ENCODE peak calls at places on chromosome 22, in nine cellular contexts. One of them, this sample, is unnamed.

GRCh38 chr22:29205598-29206371 is at the start of gene EMID1:
- DNase-seq in H1: peak
- DNase-seq in ovary: peak
- DNase-seq in suprapubic skin: no peak
- DNase-seq in K562: peak
- DNase-seq in stomach: peak
- DNase-seq in esophagus muscularis mucosa: no peak
- DNase-seq in sigmoid colon: peak
- DNase-seq in A549: no peak
- DNase-seq in this sample: peak

GRCh38 chr22:48736593-48737460 is 1090.8 kb downstream of the BRD1 start:
- DNase-seq in H1: no peak
- DNase-seq in ovary: no peak
- DNase-seq in suprapubic skin: no peak
- DNase-seq in K562: no peak
- DNase-seq in stomach: no peak
- DNase-seq in esophagus muscularis mucosa: no peak
- DNase-seq in sigmoid colon: no peak
- DNase-seq in A549: no peak
- DNase-seq in this sample: no peak

GRCh38 chr22:49993649-49994360 is 18.8 kb downstream of the IL17REL start:
- DNase-seq in H1: no peak
- DNase-seq in ovary: no peak
- DNase-seq in suprapubic skin: peak
- DNase-seq in K562: no peak
- DNase-seq in stomach: peak
- DNase-seq in esophagus muscularis mucosa: no peak
- DNase-seq in sigmoid colon: no peak
- DNase-seq in A549: no peak
- DNase-seq in this sample: peak

GRCh38 chr22:17198188-17199130 is 20.8 kb downstream of the ADA2 start:
- DNase-seq in H1: peak
- DNase-seq in ovary: peak
- DNase-seq in suprapubic skin: no peak
- DNase-seq in K562: peak
- DNase-seq in stomach: no peak
- DNase-seq in esophagus muscularis mucosa: no peak
- DNase-seq in sigmoid colon: no peak
- DNase-seq in A549: no peak
- DNase-seq in this sample: peak

GRCh38 chr22:39706406-39707150 is 136.0 kb downstream of the CACNA1I start:
- DNase-seq in H1: no peak
- DNase-seq in ovary: no peak
- DNase-seq in suprapubic skin: no peak
- DNase-seq in K562: peak
- DNase-seq in stomach: no peak
- DNase-seq in esophagus muscularis mucosa: no peak
- DNase-seq in sigmoid colon: no peak
- DNase-seq in A549: no peak
- DNase-seq in this sample: no peak

GRCh38 chr22:39904864-39905263 is 4.0 kb downstream of the GRAP2 start:
- DNase-seq in H1: no peak
- DNase-seq in ovary: no peak
- DNase-seq in suprapubic skin: no peak
- DNase-seq in K562: no peak
- DNase-seq in stomach: no peak
- DNase-seq in esophagus muscularis mucosa: no peak
- DNase-seq in sigmoid colon: no peak
- DNase-seq in A549: no peak
- DNase-seq in this sample: no peak

GRCh38 chr22:49968313-49968830 is 7.8 kb downstream of the PIM3 start:
- DNase-seq in H1: peak
- DNase-seq in ovary: peak
- DNase-seq in suprapubic skin: peak
- DNase-seq in K562: no peak
- DNase-seq in stomach: peak
- DNase-seq in esophagus muscularis mucosa: no peak
- DNase-seq in sigmoid colon: no peak
- DNase-seq in A549: no peak
- DNase-seq in this sample: peak

GRCh38 chr22:48754611-48755331 is 1072.9 kb downstream of the BRD1 start:
- DNase-seq in H1: no peak
- DNase-seq in ovary: no peak
- DNase-seq in suprapubic skin: peak
- DNase-seq in K562: no peak
- DNase-seq in stomach: peak
- DNase-seq in esophagus muscularis mucosa: peak
- DNase-seq in sigmoid colon: peak
- DNase-seq in A549: no peak
- DNase-seq in this sample: peak

GRCh38 chr22:44325718-44326548 is 13.2 kb upstream of the SHISAL1 start:
- DNase-seq in H1: no peak
- DNase-seq in ovary: no peak
- DNase-seq in suprapubic skin: no peak
- DNase-seq in K562: no peak
- DNase-seq in stomach: no peak
- DNase-seq in esophagus muscularis mucosa: no peak
- DNase-seq in sigmoid colon: no peak
- DNase-seq in A549: no peak
- DNase-seq in this sample: no peak

GRCh38 chr22:24433868-24434471 is 6.6 kb downstream of the ADORA2A start:
- DNase-seq in H1: no peak
- DNase-seq in ovary: no peak
- DNase-seq in suprapubic skin: no peak
- DNase-seq in K562: peak
- DNase-seq in stomach: no peak
- DNase-seq in esophagus muscularis mucosa: no peak
- DNase-seq in sigmoid colon: peak
- DNase-seq in A549: no peak
- DNase-seq in this sample: no peak

GRCh38 chr22:45308624-45309421 is 911 bp upstream of the FAM118A start:
- DNase-seq in H1: peak
- DNase-seq in ovary: peak
- DNase-seq in suprapubic skin: no peak
- DNase-seq in K562: no peak
- DNase-seq in stomach: no peak
- DNase-seq in esophagus muscularis mucosa: no peak
- DNase-seq in sigmoid colon: no peak
- DNase-seq in A549: no peak
- DNase-seq in this sample: no peak

GRCh38 chr22:33188316-33188715 is 130.1 kb upstream of the SYN3 start:
- DNase-seq in H1: no peak
- DNase-seq in ovary: no peak
- DNase-seq in suprapubic skin: no peak
- DNase-seq in K562: no peak
- DNase-seq in stomach: no peak
- DNase-seq in esophagus muscularis mucosa: no peak
- DNase-seq in sigmoid colon: no peak
- DNase-seq in A549: no peak
- DNase-seq in this sample: no peak

GRCh38 chr22:43827926-43828710 is 16.0 kb upstream of the EFCAB6 start:
- DNase-seq in H1: no peak
- DNase-seq in ovary: no peak
- DNase-seq in suprapubic skin: peak
- DNase-seq in K562: no peak
- DNase-seq in stomach: peak
- DNase-seq in esophagus muscularis mucosa: no peak
- DNase-seq in sigmoid colon: peak
- DNase-seq in A549: no peak
- DNase-seq in this sample: no peak

GRCh38 chr22:32619614-32620426 is 145.2 kb downstream of the FBXO7 start:
- DNase-seq in H1: no peak
- DNase-seq in ovary: no peak
- DNase-seq in suprapubic skin: no peak
- DNase-seq in K562: no peak
- DNase-seq in stomach: no peak
- DNase-seq in esophagus muscularis mucosa: no peak
- DNase-seq in sigmoid colon: peak
- DNase-seq in A549: no peak
- DNase-seq in this sample: no peak

GRCh38 chr22:50306753-50307749 is at the start of gene PLXNB2:
- DNase-seq in H1: peak
- DNase-seq in ovary: peak
- DNase-seq in suprapubic skin: no peak
- DNase-seq in K562: peak
- DNase-seq in stomach: peak
- DNase-seq in esophagus muscularis mucosa: no peak
- DNase-seq in sigmoid colon: peak
- DNase-seq in A549: peak
- DNase-seq in this sample: peak

DNA sequence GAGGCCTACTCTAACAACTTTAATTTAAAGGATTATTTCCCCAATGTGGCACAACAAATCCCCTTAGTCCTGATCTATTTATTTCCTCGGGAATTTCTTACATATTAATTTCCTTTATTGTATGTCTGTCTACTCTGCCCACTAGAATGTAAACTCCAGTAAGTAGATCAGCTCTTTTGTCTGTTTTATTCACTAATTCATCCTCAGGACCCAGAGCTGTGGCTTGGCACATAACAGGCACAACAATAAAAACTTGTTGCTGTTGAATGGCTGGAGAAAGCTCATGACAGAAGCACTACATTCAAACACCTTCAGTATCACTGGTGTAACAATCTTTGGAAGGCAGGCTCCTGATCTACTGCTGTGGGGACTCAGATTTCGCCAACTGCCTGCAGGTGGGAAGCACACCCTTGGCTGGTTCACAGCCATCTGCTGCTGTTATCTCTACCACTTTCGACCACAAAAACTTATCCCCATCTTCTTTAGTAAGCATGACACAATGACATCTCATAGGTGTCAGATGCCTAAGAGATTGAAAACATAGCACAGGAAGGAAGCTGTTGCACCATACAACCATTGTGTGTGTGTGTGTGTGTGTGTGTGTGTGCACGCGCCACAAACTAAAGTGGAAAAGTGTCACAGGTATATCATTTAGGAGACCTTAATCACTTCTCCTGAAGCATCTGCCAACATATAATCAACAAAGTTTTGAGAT is 11.9 kb downstream of the HIRA start:
- DNase-seq in H1: no peak
- DNase-seq in ovary: no peak
- DNase-seq in suprapubic skin: no peak
- DNase-seq in K562: peak
- DNase-seq in stomach: no peak
- DNase-seq in esophagus muscularis mucosa: no peak
- DNase-seq in sigmoid colon: no peak
- DNase-seq in A549: no peak
- DNase-seq in this sample: no peak
- TF ChIP-seq EP300 in H1: no peak
- TF ChIP-seq EP300 in ovary: no peak
- TF ChIP-seq EP300 in suprapubic skin: no peak
- TF ChIP-seq EP300 in K562: peak
- TF ChIP-seq EP300 in stomach: no peak
- TF ChIP-seq EP300 in esophagus muscularis mucosa: no peak
- TF ChIP-seq EP300 in sigmoid colon: no peak
- TF ChIP-seq EP300 in A549: no peak
- TF ChIP-seq EP300 in this sample: no peak

DNA sequence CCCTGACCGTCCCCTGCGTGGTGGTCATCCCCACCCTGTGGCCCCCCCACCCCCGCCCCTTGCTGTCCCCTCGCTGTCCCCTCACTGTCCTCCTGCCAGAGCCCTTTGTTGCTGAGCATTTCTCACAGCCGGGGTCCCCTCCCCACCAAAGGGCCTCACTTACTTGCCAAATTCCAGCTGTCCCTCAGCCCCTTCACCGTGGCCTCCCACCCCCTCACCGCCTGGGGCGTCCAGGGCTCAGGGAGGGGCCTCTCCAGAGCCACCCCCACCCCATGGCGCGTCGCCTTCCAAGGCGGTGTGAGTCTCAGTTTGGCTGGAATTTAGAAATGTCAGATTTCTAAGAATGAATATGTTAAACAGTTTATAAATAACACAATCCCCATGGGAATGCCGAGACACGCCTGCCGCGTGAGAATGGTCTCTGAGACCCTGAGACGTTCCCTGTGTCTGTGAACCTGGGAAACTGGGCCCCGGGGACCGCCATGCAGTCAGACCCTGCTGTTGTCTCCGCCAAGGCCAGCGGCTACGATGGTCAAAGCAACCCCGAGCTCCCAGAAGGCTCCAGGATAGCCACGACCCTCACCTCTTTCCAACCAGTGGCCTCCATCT is 28.9 kb downstream of the CELSR1 start:
- DNase-seq in H1: no peak
- DNase-seq in ovary: no peak
- DNase-seq in suprapubic skin: no peak
- DNase-seq in K562: no peak
- DNase-seq in stomach: no peak
- DNase-seq in esophagus muscularis mucosa: no peak
- DNase-seq in sigmoid colon: no peak
- DNase-seq in A549: no peak
- DNase-seq in this sample: no peak
- TF ChIP-seq EP300 in H1: no peak
- TF ChIP-seq EP300 in ovary: no peak
- TF ChIP-seq EP300 in suprapubic skin: no peak
- TF ChIP-seq EP300 in K562: no peak
- TF ChIP-seq EP300 in stomach: no peak
- TF ChIP-seq EP300 in esophagus muscularis mucosa: no peak
- TF ChIP-seq EP300 in sigmoid colon: no peak
- TF ChIP-seq EP300 in A549: no peak
- TF ChIP-seq EP300 in this sample: no peak

GRCh38 chr22:30423296-30423958 is 2.1 kb upstream of the MTFP1 start:
- DNase-seq in H1: no peak
- DNase-seq in ovary: no peak
- DNase-seq in suprapubic skin: peak
- DNase-seq in K562: no peak
- DNase-seq in stomach: no peak
- DNase-seq in esophagus muscularis mucosa: no peak
- DNase-seq in sigmoid colon: peak
- DNase-seq in A549: no peak
- DNase-seq in this sample: no peak
- TF ChIP-seq EP300 in H1: no peak
- TF ChIP-seq EP300 in ovary: no peak
- TF ChIP-seq EP300 in suprapubic skin: no peak
- TF ChIP-seq EP300 in K562: no peak
- TF ChIP-seq EP300 in stomach: no peak
- TF ChIP-seq EP300 in esophagus muscularis mucosa: no peak
- TF ChIP-seq EP300 in sigmoid colon: no peak
- TF ChIP-seq EP300 in A549: no peak
- TF ChIP-seq EP300 in this sample: no peak

GRCh38 chr22:23117890-23118646 is 23.7 kb downstream of the RSPH14 start:
- DNase-seq in H1: no peak
- DNase-seq in ovary: no peak
- DNase-seq in suprapubic skin: no peak
- DNase-seq in K562: no peak
- DNase-seq in stomach: no peak
- DNase-seq in esophagus muscularis mucosa: no peak
- DNase-seq in sigmoid colon: no peak
- DNase-seq in A549: no peak
- DNase-seq in this sample: no peak
- TF ChIP-seq EP300 in H1: no peak
- TF ChIP-seq EP300 in ovary: no peak
- TF ChIP-seq EP300 in suprapubic skin: no peak
- TF ChIP-seq EP300 in K562: no peak
- TF ChIP-seq EP300 in stomach: no peak
- TF ChIP-seq EP300 in esophagus muscularis mucosa: no peak
- TF ChIP-seq EP300 in sigmoid colon: no peak
- TF ChIP-seq EP300 in A549: no peak
- TF ChIP-seq EP300 in this sample: no peak

This sample was measured in upper lobe of left lung.